ENCODE peak calls at places on chromosomes 12 and 14, in eight cellular contexts. G, M, B, N, K, S, X and L are unnamed samples.

GRCh38 chr14:39108791-39109190 is 5.3 kb upstream of the GEMIN2 start:
- DNase-seq in M (no peak), B (no peak), G (no peak), S (no peak), K (no peak), X (no peak), N (no peak), L (no peak)

GRCh38 chr12:110577717-110578521 is 5.2 kb downstream of the PPTC7 start:
- DNase-seq in N (peak), B (no peak), K (peak), M (peak), G (no peak), X (peak), S (no peak), L (peak)

GRCh38 chr14:26008290-26008689 is 589.5 kb downstream of the NOVA1 start:
- DNase-seq in B (no peak), K (peak), G (no peak), X (no peak), S (no peak), M (peak), N (no peak), L (no peak)

GRCh38 chr12:30694971-30695326 is 720 bp downstream of the IPO8 start:
- DNase-seq in G (peak), K (peak), M (peak), B (no peak), X (peak), N (no peak), S (no peak), L (no peak)

GRCh38 chr14:102033241-102033640 is 53.6 kb downstream of the HSP90AA1 start:
- DNase-seq in S (no peak), G (no peak), N (no peak), B (no peak), K (no peak), X (no peak), M (no peak), L (no peak)

GRCh38 chr14:20797159-20797558 is 5.5 kb downstream of the RNASE1 start:
- DNase-seq in X (no peak), B (no peak), M (no peak), G (no peak), K (peak), S (no peak), N (no peak), L (no peak)

GRCh38 chr12:51639361-51639760 is 48.3 kb downstream of the SCN8A start:
- DNase-seq in G (no peak), B (no peak), K (no peak), X (no peak), S (no peak), N (peak), M (no peak), L (no peak)

GRCh38 chr12:94982456-94982855 is 21.0 kb downstream of the NDUFA12 start:
- DNase-seq in G (no peak), N (no peak), S (no peak), M (no peak), B (no peak), X (no peak), K (no peak), L (no peak)

GRCh38 chr14:68359862-68360552 is 432.9 kb downstream of the ZFP36L1 start:
- DNase-seq in N (no peak), B (no peak), X (no peak), G (peak), K (no peak), M (no peak), S (no peak), L (no peak)

GRCh38 chr12:96274331-96274730 is 80.2 kb downstream of the ELK3 start:
- DNase-seq in G (no peak), X (no peak), M (no peak), N (peak), B (no peak), K (no peak), S (no peak), L (no peak)